ENCODE peak calls at places on chromosomes 3 and 15, in four cellular contexts. W, Q, N and P are unnamed samples.

GRCh38 chr15:25169318-25169717 is 214.5 kb downstream of the SNRPN start:
- DNase-seq in W (peak), Q (no peak), N (no peak), P (no peak)

GRCh38 chr3:33488246-33488645 is 48.0 kb upstream of the UBP1 start:
- DNase-seq in N (no peak), Q (no peak), W (no peak), P (no peak)

GRCh38 chr3:57557088-57557537 is 1.0 kb downstream of the PDE12 start:
- DNase-seq in N (peak), Q (peak), W (peak), P (peak)

GRCh38 chr3:30273304-30274072 is 332.9 kb upstream of the TGFBR2 start:
- DNase-seq in W (no peak), Q (no peak), N (no peak), P (no peak)

GRCh38 chr3:170639003-170639402 is 53.1 kb upstream of the SLC7A14 start:
- DNase-seq in Q (no peak), W (no peak), N (no peak), P (no peak)

GRCh38 chr3:105527538-105527937 is 160.8 kb downstream of the ALCAM start:
- DNase-seq in W (no peak), Q (no peak), N (no peak), P (peak)

GRCh38 chr3:124117486-124117885 is 125.6 kb upstream of the ROPN1 start:
- DNase-seq in Q (no peak), W (no peak), N (no peak), P (no peak)

GRCh38 chr3:173843060-173843459 is 445.5 kb downstream of the NLGN1 start:
- DNase-seq in W (no peak), N (no peak), Q (no peak), P (no peak)

GRCh38 chr3:17546500-17546899 is 195.9 kb downstream of the TBC1D5 start:
- DNase-seq in Q (no peak), W (no peak), N (no peak), P (no peak)

GRCh38 chr15:87762110-87762509 is 494.4 kb downstream of the NTRK3 start:
- DNase-seq in N (no peak), W (no peak), Q (no peak), P (no peak)

GRCh38 chr3:128409621-128410581 is 56.8 kb downstream of the DNAJB8 start:
- DNase-seq in W (no peak), N (peak), Q (no peak), P (no peak)

GRCh38 chr15:38455096-38455495 is 1.2 kb downstream of the FAM98B start:
- DNase-seq in N (no peak), W (no peak), Q (no peak), P (no peak)

GRCh38 chr15:96629501-96629900 is 299.0 kb downstream of the NR2F2 start:
- DNase-seq in W (no peak), N (no peak), Q (no peak), P (no peak)

GRCh38 chr3:171829841-171830559 is 13.1 kb upstream of the TMEM212 start:
- DNase-seq in N (no peak), W (peak), Q (peak), P (peak)

GRCh38 chr3:75272708-75273107 is 391.4 kb upstream of the FRG2C start:
- DNase-seq in N (no peak), W (no peak), Q (no peak), P (no peak)

GRCh38 chr15:87638554-87639083 is 617.9 kb downstream of the NTRK3 start:
- DNase-seq in N (no peak), W (no peak), Q (no peak), P (no peak)

GRCh38 chr15:85759391-85759790 is 35.3 kb downstream of the KLHL25 start:
- DNase-seq in N (no peak), Q (no peak), W (no peak), P (no peak)

GRCh38 chr3:149555941-149556340 is 81.4 kb downstream of the TM4SF4 start:
- DNase-seq in W (no peak), Q (no peak), N (no peak), P (no peak)

GRCh38 chr3:42653560-42654330 is at the start of gene ZBTB47:
- DNase-seq in W (no peak), Q (no peak), N (no peak), P (peak)

GRCh38 chr15:80570553-80570952 is 124.6 kb upstream of the ABHD17C start:
- DNase-seq in N (no peak), W (no peak), Q (no peak), P (no peak)

GRCh38 chr3:57890874-57891273 is 117.3 kb upstream of the FLNB start:
- DNase-seq in W (no peak), N (no peak), Q (no peak), P (no peak)

GRCh38 chr15:78103406-78104118 is 11.2 kb downstream of the SH2D7 start:
- DNase-seq in N (no peak), Q (no peak), W (no peak), P (no peak)

GRCh38 chr3:11718582-11719405 is 75.1 kb upstream of the VGLL4 start:
- DNase-seq in N (no peak), Q (peak), W (peak), P (peak)

GRCh38 chr15:39363761-39364586 is 216.9 kb upstream of the THBS1 start:
- DNase-seq in Q (peak), W (no peak), N (no peak), P (no peak)

GRCh38 chr3:128878556-128879124 is 780 bp upstream of the ACAD9 start:
- DNase-seq in W (no peak), N (peak), Q (peak), P (no peak)

GRCh38 chr3:123246846-123247245 is 45.1 kb downstream of the SEC22A start:
- DNase-seq in N (no peak), W (no peak), Q (no peak), P (no peak)

GRCh38 chr15:72983812-72984211 is 68.5 kb upstream of the NEO1 start:
- DNase-seq in Q (no peak), W (no peak), N (no peak), P (no peak)

GRCh38 chr3:50890688-50891344 is 216.1 kb downstream of the DOCK3 start:
- DNase-seq in W (no peak), N (no peak), Q (no peak), P (no peak)

GRCh38 chr15:68921926-68922325 is 8.4 kb upstream of the SPESP1 start:
- DNase-seq in Q (no peak), W (no peak), N (no peak), P (no peak)

GRCh38 chr3:107347717-107348116 is 29.5 kb upstream of the CCDC54 start:
- DNase-seq in N (no peak), Q (peak), W (no peak), P (no peak)

GRCh38 chr3:32685604-32686185 is 707 bp downstream of the CNOT10 start:
- DNase-seq in Q (peak), W (no peak), N (no peak), P (no peak)

GRCh38 chr3:123372789-123373534 is 75.9 kb downstream of the ADCY5 start:
- DNase-seq in N (no peak), Q (no peak), W (no peak), P (no peak)

GRCh38 chr15:67109141-67110034 is 44.0 kb downstream of the SMAD3 start:
- DNase-seq in N (no peak), W (no peak), Q (peak), P (no peak)

GRCh38 chr3:44476181-44476599 is 1.3 kb downstream of the ZNF445 start:
- DNase-seq in W (no peak), N (no peak), Q (no peak), P (no peak)

GRCh38 chr15:81194723-81195122 is 2.0 kb upstream of the IL16 start:
- DNase-seq in W (no peak), N (no peak), Q (no peak), P (no peak)

GRCh38 chr3:188085596-188086560 is 68.1 kb upstream of the LPP start:
- DNase-seq in N (no peak), W (no peak), Q (no peak), P (no peak)
- TF ChIP-seq ELF4 in N (no peak), W (no peak), Q (no peak), P (no peak)

GRCh38 chr3:13221491-13221890 is 148.3 kb upstream of the IQSEC1 start:
- DNase-seq in N (no peak), Q (no peak), W (no peak), P (no peak)
- TF ChIP-seq ELF4 in N (no peak), Q (no peak), W (no peak), P (no peak)

GRCh38 chr3:37210230-37210629 is 35.8 kb upstream of the LRRFIP2 start:
- DNase-seq in W (no peak), Q (no peak), N (no peak), P (no peak)
- TF ChIP-seq ELF4 in W (no peak), Q (no peak), N (no peak), P (no peak)

GRCh38 chr3:101780661-101781060 is 1.6 kb downstream of the NXPE3 start:
- DNase-seq in N (no peak), W (no peak), Q (peak), P (peak)

GRCh38 chr3:101778385-101779046 is 495 bp upstream of the NXPE3 start:
- DNase-seq in W (no peak), N (no peak), Q (no peak), P (no peak)

GRCh38 chr3:101779047-101779807 is at the start of gene NXPE3:
- DNase-seq in N (peak), W (peak), Q (peak), P (peak)

GRCh38 chr3:101781166-101781565 is 2.2 kb downstream of the NXPE3 start:
- DNase-seq in N (no peak), W (no peak), Q (no peak), P (no peak)

GRCh38 chr3:101779808-101780366 is 876 bp downstream of the NXPE3 start:
- DNase-seq in W (no peak), Q (no peak), N (no peak), P (peak)
- TF ChIP-seq ELF4 in W (no peak), Q (no peak), N (no peak), P (no peak)